ENCODE peak calls at places on chromosomes 6 and 20, in four cellular contexts. M is H1, P is A549, A is IMR-90. C is an unnamed sample.

GRCh38 chr6:90005048-90005827 is 111.0 kb downstream of the GJA10 start:
- DNase-seq in A (no peak), M (no peak), P (no peak), C (no peak)

GRCh38 chr20:3436864-3437574 is 29.6 kb upstream of the DNAAF9 start:
- DNase-seq in A (no peak), M (no peak), P (no peak), C (no peak)

GRCh38 chr6:96152114-96152708 is 136.4 kb downstream of the FUT9 start:
- DNase-seq in A (no peak), M (no peak), P (no peak), C (no peak)

GRCh38 chr6:42022755-42023384 is 27.5 kb upstream of the TAF8 start:
- DNase-seq in M (no peak), A (no peak), P (no peak), C (no peak)

GRCh38 chr20:31572701-31573554 is 32.2 kb upstream of the ID1 start:
- DNase-seq in P (peak), M (peak), A (peak), C (peak)

GRCh38 chr6:133609404-133610270 is 279.3 kb upstream of the TCF21 start:
- DNase-seq in P (peak), A (peak), M (no peak), C (peak)

GRCh38 chr20:32448306-32449056 is 90.3 kb downstream of the ASXL1 start:
- DNase-seq in P (no peak), A (no peak), M (no peak), C (no peak)

GRCh38 chr6:45901777-45902650 is 113.6 kb downstream of the CLIC5 start:
- DNase-seq in P (no peak), M (no peak), A (no peak), C (no peak)

GRCh38 chr20:8658103-8658502 is 410.8 kb upstream of the PLCB4 start:
- DNase-seq in P (no peak), A (no peak), M (no peak), C (no peak)

GRCh38 chr6:136647363-136647763 is 97.1 kb upstream of the MAP7 start:
- DNase-seq in A (peak), M (no peak), P (no peak), C (no peak)

GRCh38 chr6:1610497-1611321 is 994 bp downstream of the FOXC1 start:
- DNase-seq in M (no peak), A (peak), P (no peak), C (no peak)

GRCh38 chr6:36911946-36912555 is 26.3 kb downstream of the C6orf89 start:
- DNase-seq in A (no peak), P (no peak), M (no peak), C (no peak)

GRCh38 chr6:36914227-36914794 is 28.6 kb downstream of the C6orf89 start:
- DNase-seq in M (peak), P (peak), A (peak), C (peak)

GRCh38 chr6:36915599-36915998 is 29.8 kb downstream of the C6orf89 start:
- DNase-seq in M (no peak), A (no peak), P (no peak), C (no peak)

GRCh38 chr6:36913082-36913481 is 27.3 kb downstream of the C6orf89 start:
- DNase-seq in P (no peak), M (no peak), A (no peak), C (no peak)

DNA sequence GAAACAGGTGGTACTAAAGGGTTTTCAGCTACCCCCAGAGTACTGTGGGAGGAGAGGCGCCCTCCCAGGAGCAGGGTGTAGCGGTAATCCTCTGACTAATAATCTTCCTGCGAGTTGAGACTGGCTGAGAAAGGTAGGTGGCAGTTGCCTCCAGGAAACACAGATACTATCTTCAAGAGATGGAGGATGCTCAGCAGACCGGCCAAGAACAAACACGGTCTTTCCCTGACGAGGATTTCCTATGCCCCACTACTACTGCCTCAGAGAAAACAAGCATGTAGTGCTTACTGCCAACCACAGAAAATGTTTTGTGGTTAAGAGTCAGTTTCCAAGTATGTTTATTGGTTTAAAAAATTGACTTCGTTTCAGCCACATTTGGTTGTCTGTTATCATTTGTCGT is 26.8 kb downstream of the C6orf89 start:
- DNase-seq in M (no peak), P (no peak), A (peak), C (no peak)
- TF ChIP-seq CEBPB in M (no peak), P (no peak), A (no peak), C (no peak)

DNA sequence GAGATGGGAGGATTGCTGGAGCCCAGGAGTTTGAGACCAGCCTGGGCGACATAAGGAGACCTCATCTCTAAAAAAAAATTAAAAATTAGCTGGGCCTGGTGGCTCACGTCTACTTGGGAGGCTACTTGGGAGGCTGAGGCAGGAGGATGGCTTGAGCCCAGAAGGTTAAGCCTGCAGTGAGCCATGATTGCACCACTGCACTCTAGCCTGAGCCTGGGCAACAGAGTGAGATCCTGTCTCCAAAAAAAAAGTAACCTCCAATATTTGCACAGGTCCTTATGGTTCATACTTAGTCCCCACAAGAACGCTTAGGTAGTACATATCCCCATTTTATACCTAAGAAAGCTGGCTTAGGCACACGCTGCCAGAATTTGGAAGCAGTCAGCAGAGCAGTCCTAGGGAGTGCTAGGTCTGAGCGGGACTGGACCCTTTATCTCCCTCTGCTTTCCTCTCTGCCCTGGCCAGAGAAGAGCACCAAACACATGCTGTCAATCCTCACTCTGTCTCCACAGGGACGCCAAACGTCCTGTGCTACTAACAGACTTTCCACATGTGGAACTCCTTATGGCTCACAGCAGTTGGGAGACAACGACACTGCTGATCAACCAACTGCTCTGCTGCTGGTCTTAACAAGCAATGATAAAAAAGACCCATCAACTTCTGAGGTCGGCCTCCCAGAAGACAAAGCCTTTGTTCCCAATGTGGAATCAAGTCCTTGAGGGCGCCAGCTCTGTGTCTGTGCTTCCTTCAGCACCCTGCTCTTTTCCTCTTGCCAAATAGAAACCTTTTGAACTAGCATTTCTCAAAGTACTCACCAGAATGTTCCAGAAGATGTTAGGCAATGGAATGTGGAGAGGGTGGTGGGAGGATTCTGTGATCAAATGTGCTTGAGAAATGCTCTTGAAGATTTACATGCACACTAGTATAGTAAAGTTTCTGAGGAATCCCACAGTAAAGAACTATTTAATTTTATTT is 226.3 kb upstream of the DTNBP1 start:
- DNase-seq in A (no peak), M (no peak), P (no peak), C (no peak)
- TF ChIP-seq CEBPB in A (no peak), M (no peak), P (no peak), C (no peak)

GRCh38 chr6:9083108-9083507 is 647.8 kb upstream of the SLC35B3 start:
- DNase-seq in P (no peak), A (no peak), M (no peak), C (no peak)

GRCh38 chr6:9089724-9090123 is 654.4 kb upstream of the SLC35B3 start:
- DNase-seq in M (no peak), A (no peak), P (no peak), C (no peak)

GRCh38 chr6:9086331-9086730 is 651.0 kb upstream of the SLC35B3 start:
- DNase-seq in P (no peak), M (no peak), A (no peak), C (no peak)

GRCh38 chr6:9085054-9085746 is 649.9 kb upstream of the SLC35B3 start:
- DNase-seq in P (no peak), M (no peak), A (no peak), C (no peak)
- TF ChIP-seq CEBPB in P (no peak), M (no peak), A (no peak), C (no peak)

GRCh38 chr6:44303842-44304241 is 9.3 kb downstream of the AARS2 start:
- DNase-seq in M (no peak), A (no peak), P (no peak), C (no peak)

GRCh38 chr6:44306710-44307109 is 6.4 kb downstream of the AARS2 start:
- DNase-seq in P (no peak), A (no peak), M (no peak), C (no peak)

GRCh38 chr6:44302856-44303255 is 10.3 kb downstream of the AARS2 start:
- DNase-seq in P (no peak), A (no peak), M (no peak), C (no peak)

GRCh38 chr6:44305200-44305725 is 7.9 kb downstream of the AARS2 start:
- DNase-seq in A (no peak), P (no peak), M (no peak), C (no peak)

DNA sequence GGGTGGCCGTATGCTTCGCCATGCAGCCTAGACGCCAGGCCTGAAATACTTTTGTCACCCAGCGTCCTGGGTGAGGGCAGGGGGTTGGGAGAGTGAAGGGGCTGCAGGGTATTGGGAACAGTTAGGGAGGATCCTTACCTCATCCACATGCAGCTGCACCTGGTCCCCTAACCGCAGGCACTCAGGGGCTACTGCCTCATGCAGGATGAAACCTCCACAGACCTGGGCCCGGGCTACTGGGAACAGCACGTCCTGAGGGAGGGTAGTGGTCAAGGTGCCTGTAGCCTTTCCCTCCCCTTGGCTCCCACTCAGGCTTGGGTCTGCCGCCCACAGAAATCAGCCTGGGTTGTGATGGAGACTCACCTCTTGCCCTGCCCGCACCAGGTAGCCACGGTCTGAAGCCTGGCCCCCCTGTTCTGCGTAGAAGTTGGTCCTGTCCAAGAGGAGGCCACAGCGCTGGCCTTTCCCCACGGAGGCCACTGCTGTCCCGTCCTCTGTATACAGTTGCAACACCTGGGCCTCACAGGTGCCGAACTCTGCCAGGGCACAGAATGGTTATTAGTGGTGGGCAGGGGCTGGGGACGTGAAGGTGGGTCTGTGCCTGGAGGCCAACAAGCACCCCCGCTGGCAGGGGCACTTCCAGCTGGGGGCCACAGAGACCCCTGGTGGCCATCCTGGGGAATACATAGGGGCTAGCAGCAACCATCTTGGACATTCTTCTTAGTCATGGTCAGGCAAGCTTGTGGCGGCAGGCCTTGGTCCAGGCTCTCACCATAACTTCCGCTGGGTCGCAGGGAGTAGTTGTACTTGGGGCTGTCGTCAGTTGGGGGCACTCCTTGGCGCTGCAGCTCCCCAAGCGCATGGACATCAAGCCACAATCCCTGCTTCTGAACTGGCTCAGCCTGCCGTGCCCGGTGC is 8.6 kb downstream of the AARS2 start:
- DNase-seq in P (peak), M (peak), A (peak), C (peak)
- TF ChIP-seq CEBPB in P (no peak), M (no peak), A (no peak), C (no peak)

GRCh38 chr6:3765415-3765814 is 13.9 kb upstream of the PXDC1 start:
- DNase-seq in P (no peak), A (no peak), M (no peak), C (no peak)

GRCh38 chr6:3766219-3766618 is 14.7 kb upstream of the PXDC1 start:
- DNase-seq in P (no peak), M (no peak), A (no peak), C (no peak)

GRCh38 chr6:3762359-3762758 is 10.8 kb upstream of the PXDC1 start:
- DNase-seq in P (no peak), M (no peak), A (no peak), C (no peak)

GRCh38 chr6:3762852-3763251 is 11.3 kb upstream of the PXDC1 start:
- DNase-seq in A (no peak), P (no peak), M (no peak), C (no peak)

DNA sequence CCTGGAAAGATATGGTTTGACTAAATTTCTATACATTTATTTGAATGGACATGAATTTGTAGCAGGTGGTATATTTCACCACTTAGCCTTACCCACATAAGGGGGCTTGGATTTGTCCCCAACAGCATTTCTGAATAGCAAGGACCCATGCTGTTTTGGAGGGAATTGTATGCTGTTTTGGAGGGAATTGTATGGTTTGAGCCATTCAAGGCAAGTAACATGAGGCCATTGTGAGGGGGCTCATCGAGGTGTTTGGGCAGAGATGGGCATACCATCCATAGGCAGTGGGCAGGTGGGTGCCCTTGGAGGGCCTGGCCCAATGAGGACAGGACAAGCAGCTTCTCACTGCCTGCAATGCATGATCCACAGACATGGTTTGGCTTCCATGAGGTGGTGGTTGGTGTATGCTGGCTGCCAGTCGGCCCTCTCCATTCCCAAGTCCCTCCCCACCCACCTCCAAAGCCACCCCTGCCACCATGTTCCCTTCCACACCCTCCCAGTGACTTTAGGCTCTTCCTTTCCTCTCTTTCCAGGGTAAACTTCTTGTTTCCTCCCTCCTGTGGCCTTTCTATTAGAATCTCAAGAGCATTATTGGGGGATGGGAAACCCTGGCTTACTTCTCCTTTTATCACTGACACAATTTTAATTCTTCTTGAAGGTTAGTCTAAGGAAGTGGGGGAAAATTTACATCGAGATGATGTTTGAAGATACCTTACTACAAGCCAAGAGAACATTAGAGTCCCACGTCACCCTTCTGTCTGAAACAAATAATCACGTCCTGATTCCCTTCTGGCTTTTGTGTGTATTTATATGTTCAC is 13.2 kb upstream of the PXDC1 start:
- DNase-seq in A (no peak), P (no peak), M (no peak), C (no peak)
- TF ChIP-seq CEBPB in A (no peak), P (no peak), M (no peak), C (no peak)

C was measured in HCT116.